ENCODE peak calls at places on chromosomes 3 and 15, in four cellular contexts. H is HCT116, M is OCI-LY7, R is PC-3. S is an unnamed sample.

GRCh38 chr15:43440721-43441281 is 52.2 kb downstream of the TP53BP1 start:
- DNase-seq in M (peak; percentile 40), R (peak; percentile 94), H (peak; percentile 62), S (peak; percentile 45)

GRCh38 chr15:36938131-36938530 is 162.2 kb downstream of the MEIS2 start:
- DNase-seq in H (no peak), M (no peak), R (no peak), S (no peak)

GRCh38 chr15:68314563-68314962 is 37.0 kb downstream of the FEM1B start:
- DNase-seq in R (no peak), H (no peak), M (no peak), S (no peak)

GRCh38 chr3:149368201-149368849 is 9.1 kb downstream of the TM4SF1 start:
- DNase-seq in M (no peak), H (no peak), R (peak; percentile 41), S (no peak)

GRCh38 chr3:142180761-142181362 is 31.5 kb upstream of the TFDP2 start:
- DNase-seq in R (peak; percentile 37), H (peak; percentile 4), M (peak; percentile 57), S (peak; percentile 71)

GRCh38 chr3:148716657-148717056 is 19.0 kb downstream of the AGTR1 start:
- DNase-seq in R (no peak), H (no peak), M (no peak), S (no peak)

GRCh38 chr15:85649372-85649771 is 145.4 kb downstream of the KLHL25 start:
- DNase-seq in R (no peak), H (no peak), M (no peak), S (no peak)

GRCh38 chr15:66565731-66566130 is at the start of gene LCTL:
- DNase-seq in M (no peak), R (peak; percentile 42), H (no peak), S (peak; percentile 82)

GRCh38 chr15:73965730-73966103 is 26.4 kb downstream of the STOML1 start:
- DNase-seq in H (no peak), M (peak; percentile 56), R (peak; percentile 49), S (peak; percentile 6)

GRCh38 chr3:21621396-21621695 is 129.7 kb downstream of the ZNF385D start:
- DNase-seq in M (no peak), R (peak; percentile 40), H (no peak), S (no peak)

GRCh38 chr3:50050361-50050760 is 38.4 kb upstream of the RBM5 start:
- DNase-seq in M (no peak), R (peak; percentile 41), H (no peak), S (no peak)

DNA sequence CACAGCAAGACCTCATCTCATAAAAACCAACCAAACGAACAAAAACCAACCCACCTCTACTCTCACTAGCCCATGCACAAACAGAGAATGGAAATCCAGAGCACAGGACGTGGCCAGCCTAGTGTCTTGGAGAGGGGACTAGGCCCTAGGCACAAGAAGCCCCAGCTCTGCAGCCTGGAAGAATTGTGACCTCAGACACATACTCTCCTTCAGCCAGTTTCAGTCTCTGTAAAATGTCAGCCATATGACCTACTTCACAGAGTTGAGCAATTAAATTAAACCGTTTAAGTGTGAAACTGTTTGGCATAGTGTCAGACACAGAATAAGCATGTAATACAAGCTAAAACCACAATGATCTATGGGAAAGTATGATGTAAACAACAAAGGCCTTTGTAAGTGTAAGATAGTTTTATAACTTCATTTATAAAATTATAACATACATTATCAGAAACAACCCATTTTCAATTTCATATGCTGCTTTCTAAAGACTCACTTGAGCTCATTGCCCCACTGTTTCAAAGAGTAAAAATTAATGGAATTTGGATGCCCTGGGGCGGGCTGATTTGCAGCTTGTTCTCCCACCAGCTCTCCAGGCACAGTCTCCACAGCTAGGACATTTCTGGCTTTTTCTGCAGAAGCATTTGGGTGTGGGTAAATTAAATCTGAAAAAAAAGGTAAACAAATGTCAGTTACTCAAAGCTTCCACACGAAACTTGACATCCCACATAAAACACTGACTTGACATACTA is 32.9 kb downstream of the TBC1D2B start:
- DNase-seq in M (no peak), H (no peak), R (no peak), S (no peak)
- H3K9me2 ChIP-seq in M (no peaks in the 10 kb centered on the region), H (no peaks in the 10 kb centered on the region), R (no peaks in the 10 kb centered on the region), S (no peaks in the 10 kb centered on the region)

GRCh38 chr15:49669288-49669687 is 48.4 kb downstream of the DTWD1 start:
- DNase-seq in H (no peak), M (no peak), R (no peak), S (peak; percentile 8)

DNA sequence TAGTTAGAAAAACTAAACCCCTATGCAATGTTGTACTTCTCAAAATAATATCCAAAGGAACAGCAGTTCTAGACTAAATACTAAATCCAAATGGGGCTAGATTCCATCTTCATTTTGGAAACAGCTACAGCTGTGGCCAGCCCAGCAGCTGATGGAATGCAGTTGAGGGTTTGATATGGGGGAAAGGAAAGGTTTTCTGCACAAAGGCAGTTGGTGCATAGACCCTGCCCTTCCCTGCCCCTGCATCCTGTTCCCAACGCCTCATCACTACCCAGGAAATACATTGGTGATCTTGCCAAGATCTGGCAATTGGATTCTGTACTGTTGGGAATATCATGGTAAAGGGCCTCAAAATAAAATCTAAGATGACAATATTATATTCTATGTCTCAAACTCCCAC is 43.9 kb downstream of the DTWD1 start:
- DNase-seq in H (no peak), R (no peak), M (no peak), S (no peak)
- H3K9me2 ChIP-seq in H (no peaks in the 10 kb centered on the region), R (no peaks in the 10 kb centered on the region), M (no peaks in the 10 kb centered on the region), S (no peaks in the 10 kb centered on the region)

GRCh38 chr15:78237146-78237545 is 2.8 kb upstream of the ACSBG1 start:
- DNase-seq in M (no peak), R (no peak), H (no peak), S (no peak)
- H3K9me2 ChIP-seq in M (no peaks in the 10 kb centered on the region), R (no peaks in the 10 kb centered on the region), H (no peaks in the 10 kb centered on the region), S (peaks cover 6% of the 10 kb centered on the region)

DNA sequence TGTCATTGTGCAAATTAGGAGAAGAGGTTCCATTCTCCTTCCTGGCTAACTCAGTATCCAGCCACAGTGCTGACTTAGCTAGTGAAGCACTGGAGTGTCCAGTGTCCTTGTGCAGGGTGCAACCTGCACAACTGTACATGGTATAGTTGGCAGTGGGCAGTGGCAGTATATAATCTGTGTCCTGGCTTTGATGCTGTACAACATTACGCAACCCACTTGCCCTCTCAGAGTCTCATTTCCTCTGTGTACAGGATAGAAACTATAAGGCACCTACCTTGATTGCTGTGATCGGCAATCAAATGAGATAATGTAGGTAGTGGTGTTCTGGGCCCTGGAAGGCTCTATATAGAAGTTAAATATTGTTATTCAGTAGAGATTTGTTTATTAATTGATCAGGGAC is 333.6 kb downstream of the CLSTN2 start:
- DNase-seq in H (no peak), R (no peak), M (no peak), S (no peak)
- H3K9me2 ChIP-seq in H (no peaks in the 10 kb centered on the region), R (no peaks in the 10 kb centered on the region), M (no peaks in the 10 kb centered on the region), S (peaks cover 9% of the 10 kb centered on the region)

GRCh38 chr15:52440414-52440813 is 88.3 kb downstream of the MYO5A start:
- DNase-seq in M (no peak), R (peak; percentile 68), H (peak; percentile 45), S (no peak)
- H3K9me2 ChIP-seq in M (no peaks in the 10 kb centered on the region), R (no peaks in the 10 kb centered on the region), H (no peaks in the 10 kb centered on the region), S (peaks cover 10% of the 10 kb centered on the region)

GRCh38 chr15:91982401-91982800 is 128.9 kb downstream of the SLCO3A1 start:
- DNase-seq in R (peak; percentile 22), M (peak; percentile 16), H (no peak), S (no peak)

GRCh38 chr15:91981802-91982201 is 128.3 kb downstream of the SLCO3A1 start:
- DNase-seq in H (no peak), M (no peak), R (no peak), S (no peak)

GRCh38 chr15:91984006-91984405 is 130.5 kb downstream of the SLCO3A1 start:
- DNase-seq in H (no peak), M (no peak), R (no peak), S (no peak)

GRCh38 chr15:91985297-91985696 is 131.8 kb downstream of the SLCO3A1 start:
- DNase-seq in H (no peak), M (no peak), R (no peak), S (no peak)

DNA sequence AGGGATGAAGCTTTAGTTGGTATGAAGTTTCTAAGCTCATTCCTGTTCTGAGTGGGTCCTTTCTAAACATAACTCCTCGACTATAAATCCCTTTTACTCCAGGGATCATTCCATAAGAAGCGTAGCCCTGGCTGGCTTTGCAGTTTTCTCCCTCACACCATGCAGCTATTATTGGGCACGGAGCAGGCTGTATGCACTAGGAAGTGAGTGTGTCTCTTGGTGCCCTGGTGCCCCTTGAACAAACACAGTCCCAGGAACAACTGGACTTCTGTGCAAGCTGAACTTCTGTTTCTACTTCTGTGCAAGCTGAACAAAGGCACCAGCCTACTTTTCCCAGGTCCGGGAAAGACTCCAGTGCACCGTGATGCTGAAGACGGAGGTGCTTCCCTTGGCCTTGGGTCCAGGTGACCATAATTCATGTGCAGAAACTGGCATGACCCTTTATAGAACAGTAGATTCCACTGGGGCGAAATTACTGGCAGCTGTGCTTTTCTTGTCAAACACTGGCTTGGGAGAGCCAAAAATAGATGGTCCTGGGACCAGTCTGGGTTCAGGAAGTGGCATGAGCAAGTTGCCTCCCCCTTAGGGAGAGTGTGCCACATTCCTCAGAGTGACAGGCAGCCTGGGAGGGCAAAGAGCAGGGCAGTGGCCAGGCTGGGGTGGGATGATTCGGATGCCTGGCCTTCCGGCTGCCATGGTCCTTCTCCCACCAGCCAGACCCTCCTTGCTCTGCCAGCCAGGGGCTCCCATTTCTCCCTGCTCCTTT is 127.2 kb downstream of the SLCO3A1 start:
- DNase-seq in R (no peak), M (no peak), H (no peak), S (no peak)
- H3K9me2 ChIP-seq in R (no peaks in the 10 kb centered on the region), M (no peaks in the 10 kb centered on the region), H (no peaks in the 10 kb centered on the region), S (peaks cover 2% of the 10 kb centered on the region)

S was measured in GM23338.